ENCODE peak calls at places on chromosomes 12 and 14, in seven cellular contexts. One of them, this sample, is unnamed.

GRCh38 chr12:66036317-66036716 is 94.2 kb downstream of the LLPH start:
- DNase-seq in cardiac fibroblast: peak; percentile 88
- DNase-seq in fibroblast of villous mesenchyme: peak; percentile 67
- DNase-seq in stimulated activated CD4-positive, alpha-beta T cell treated with anti-CD3 and anti-CD28 coated beads, Interleukin-2, amount 100 ng/mL, for 24 hours: no peak
- DNase-seq in brain microvascular endothelial cell: peak; percentile 90
- DNase-seq in foreskin fibroblast: peak; percentile 95
- DNase-seq in stimulated activated CD8-positive, alpha-beta memory T cell treated with anti-CD3 and anti-CD28 coated beads, Interleukin-7, amount 100 ng/mL, for 1 hour: no peak
- DNase-seq in this sample: peak; percentile 97

GRCh38 chr12:113232787-113233585 is 11.7 kb downstream of the TPCN1 start:
- DNase-seq in stimulated activated CD8-positive, alpha-beta memory T cell treated with anti-CD3 and anti-CD28 coated beads, Interleukin-7, amount 100 ng/mL, for 1 hour: peak; percentile 34
- DNase-seq in brain microvascular endothelial cell: no peak
- DNase-seq in stimulated activated CD4-positive, alpha-beta T cell treated with anti-CD3 and anti-CD28 coated beads, Interleukin-2, amount 100 ng/mL, for 24 hours: peak; percentile 59
- DNase-seq in fibroblast of villous mesenchyme: no peak
- DNase-seq in cardiac fibroblast: no peak
- DNase-seq in foreskin fibroblast: no peak
- DNase-seq in this sample: no peak

GRCh38 chr14:70808023-70808401 is 1.3 kb downstream of the MAP3K9 start:
- DNase-seq in stimulated activated CD4-positive, alpha-beta T cell treated with anti-CD3 and anti-CD28 coated beads, Interleukin-2, amount 100 ng/mL, for 24 hours: peak; percentile 60
- DNase-seq in stimulated activated CD8-positive, alpha-beta memory T cell treated with anti-CD3 and anti-CD28 coated beads, Interleukin-7, amount 100 ng/mL, for 1 hour: no peak
- DNase-seq in cardiac fibroblast: no peak
- DNase-seq in brain microvascular endothelial cell: no peak
- DNase-seq in fibroblast of villous mesenchyme: no peak
- DNase-seq in foreskin fibroblast: no peak
- DNase-seq in this sample: no peak

GRCh38 chr12:130557876-130558770 is 158.0 kb downstream of the RIMBP2 start:
- DNase-seq in cardiac fibroblast: no peak
- DNase-seq in stimulated activated CD4-positive, alpha-beta T cell treated with anti-CD3 and anti-CD28 coated beads, Interleukin-2, amount 100 ng/mL, for 24 hours: no peak
- DNase-seq in fibroblast of villous mesenchyme: no peak
- DNase-seq in foreskin fibroblast: no peak
- DNase-seq in brain microvascular endothelial cell: no peak
- DNase-seq in stimulated activated CD8-positive, alpha-beta memory T cell treated with anti-CD3 and anti-CD28 coated beads, Interleukin-7, amount 100 ng/mL, for 1 hour: no peak
- DNase-seq in this sample: no peak

GRCh38 chr12:132373967-132374820 is 44.8 kb upstream of the GALNT9 start:
- DNase-seq in stimulated activated CD8-positive, alpha-beta memory T cell treated with anti-CD3 and anti-CD28 coated beads, Interleukin-7, amount 100 ng/mL, for 1 hour: no peak
- DNase-seq in brain microvascular endothelial cell: no peak
- DNase-seq in foreskin fibroblast: peak; percentile 53
- DNase-seq in cardiac fibroblast: peak; percentile 43
- DNase-seq in fibroblast of villous mesenchyme: peak; percentile 10
- DNase-seq in stimulated activated CD4-positive, alpha-beta T cell treated with anti-CD3 and anti-CD28 coated beads, Interleukin-2, amount 100 ng/mL, for 24 hours: no peak
- DNase-seq in this sample: no peak

GRCh38 chr14:84937449-84937848 is 592.5 kb upstream of the FLRT2 start:
- DNase-seq in stimulated activated CD4-positive, alpha-beta T cell treated with anti-CD3 and anti-CD28 coated beads, Interleukin-2, amount 100 ng/mL, for 24 hours: no peak
- DNase-seq in fibroblast of villous mesenchyme: no peak
- DNase-seq in brain microvascular endothelial cell: no peak
- DNase-seq in foreskin fibroblast: no peak
- DNase-seq in stimulated activated CD8-positive, alpha-beta memory T cell treated with anti-CD3 and anti-CD28 coated beads, Interleukin-7, amount 100 ng/mL, for 1 hour: no peak
- DNase-seq in cardiac fibroblast: no peak
- DNase-seq in this sample: no peak

GRCh38 chr14:37172024-37172869 is at the start of gene SLC25A21:
- DNase-seq in fibroblast of villous mesenchyme: peak; percentile 68
- DNase-seq in stimulated activated CD4-positive, alpha-beta T cell treated with anti-CD3 and anti-CD28 coated beads, Interleukin-2, amount 100 ng/mL, for 24 hours: peak; percentile 7
- DNase-seq in foreskin fibroblast: peak; percentile 92
- DNase-seq in stimulated activated CD8-positive, alpha-beta memory T cell treated with anti-CD3 and anti-CD28 coated beads, Interleukin-7, amount 100 ng/mL, for 1 hour: no peak
- DNase-seq in cardiac fibroblast: peak; percentile 69
- DNase-seq in brain microvascular endothelial cell: peak; percentile 65
- DNase-seq in this sample: peak; percentile 90

GRCh38 chr14:72810201-72810600 is 83.7 kb downstream of the DPF3 start:
- DNase-seq in fibroblast of villous mesenchyme: no peak
- DNase-seq in cardiac fibroblast: no peak
- DNase-seq in stimulated activated CD8-positive, alpha-beta memory T cell treated with anti-CD3 and anti-CD28 coated beads, Interleukin-7, amount 100 ng/mL, for 1 hour: peak; percentile 14
- DNase-seq in foreskin fibroblast: no peak
- DNase-seq in stimulated activated CD4-positive, alpha-beta T cell treated with anti-CD3 and anti-CD28 coated beads, Interleukin-2, amount 100 ng/mL, for 24 hours: peak; percentile 55
- DNase-seq in brain microvascular endothelial cell: no peak
- DNase-seq in this sample: no peak

GRCh38 chr12:8823565-8824300 is 1.3 kb downstream of the A2ML1 start:
- DNase-seq in stimulated activated CD8-positive, alpha-beta memory T cell treated with anti-CD3 and anti-CD28 coated beads, Interleukin-7, amount 100 ng/mL, for 1 hour: no peak
- DNase-seq in cardiac fibroblast: peak; percentile 52
- DNase-seq in stimulated activated CD4-positive, alpha-beta T cell treated with anti-CD3 and anti-CD28 coated beads, Interleukin-2, amount 100 ng/mL, for 24 hours: no peak
- DNase-seq in fibroblast of villous mesenchyme: peak; percentile 33
- DNase-seq in foreskin fibroblast: peak; percentile 16
- DNase-seq in brain microvascular endothelial cell: no peak
- DNase-seq in this sample: peak; percentile 5

GRCh38 chr14:61329478-61330051 is 8.2 kb downstream of the PRKCH start:
- DNase-seq in stimulated activated CD8-positive, alpha-beta memory T cell treated with anti-CD3 and anti-CD28 coated beads, Interleukin-7, amount 100 ng/mL, for 1 hour: no peak
- DNase-seq in brain microvascular endothelial cell: no peak
- DNase-seq in stimulated activated CD4-positive, alpha-beta T cell treated with anti-CD3 and anti-CD28 coated beads, Interleukin-2, amount 100 ng/mL, for 24 hours: no peak
- DNase-seq in cardiac fibroblast: no peak
- DNase-seq in foreskin fibroblast: no peak
- DNase-seq in fibroblast of villous mesenchyme: no peak
- DNase-seq in this sample: no peak

GRCh38 chr12:51994539-51994820 is 12.3 kb upstream of the TAMALIN start:
- DNase-seq in foreskin fibroblast: no peak
- DNase-seq in brain microvascular endothelial cell: no peak
- DNase-seq in cardiac fibroblast: no peak
- DNase-seq in stimulated activated CD8-positive, alpha-beta memory T cell treated with anti-CD3 and anti-CD28 coated beads, Interleukin-7, amount 100 ng/mL, for 1 hour: no peak
- DNase-seq in stimulated activated CD4-positive, alpha-beta T cell treated with anti-CD3 and anti-CD28 coated beads, Interleukin-2, amount 100 ng/mL, for 24 hours: no peak
- DNase-seq in fibroblast of villous mesenchyme: no peak
- DNase-seq in this sample: no peak

GRCh38 chr12:57133916-57134315 is 5.6 kb downstream of the LRP1 start:
- DNase-seq in cardiac fibroblast: no peak
- DNase-seq in brain microvascular endothelial cell: no peak
- DNase-seq in fibroblast of villous mesenchyme: no peak
- DNase-seq in foreskin fibroblast: peak; percentile 28
- DNase-seq in stimulated activated CD8-positive, alpha-beta memory T cell treated with anti-CD3 and anti-CD28 coated beads, Interleukin-7, amount 100 ng/mL, for 1 hour: no peak
- DNase-seq in stimulated activated CD4-positive, alpha-beta T cell treated with anti-CD3 and anti-CD28 coated beads, Interleukin-2, amount 100 ng/mL, for 24 hours: no peak
- DNase-seq in this sample: no peak

GRCh38 chr14:51607677-51608076 is 44.0 kb upstream of the FRMD6 start:
- DNase-seq in foreskin fibroblast: peak; percentile 95
- DNase-seq in stimulated activated CD4-positive, alpha-beta T cell treated with anti-CD3 and anti-CD28 coated beads, Interleukin-2, amount 100 ng/mL, for 24 hours: no peak
- DNase-seq in stimulated activated CD8-positive, alpha-beta memory T cell treated with anti-CD3 and anti-CD28 coated beads, Interleukin-7, amount 100 ng/mL, for 1 hour: no peak
- DNase-seq in fibroblast of villous mesenchyme: peak; percentile 95
- DNase-seq in cardiac fibroblast: peak; percentile 33
- DNase-seq in brain microvascular endothelial cell: peak; percentile 63
- DNase-seq in this sample: no peak

GRCh38 chr12:7289743-7290142 is 14.1 kb upstream of the ACSM4 start:
- DNase-seq in fibroblast of villous mesenchyme: no peak
- DNase-seq in stimulated activated CD4-positive, alpha-beta T cell treated with anti-CD3 and anti-CD28 coated beads, Interleukin-2, amount 100 ng/mL, for 24 hours: no peak
- DNase-seq in brain microvascular endothelial cell: no peak
- DNase-seq in cardiac fibroblast: no peak
- DNase-seq in foreskin fibroblast: peak; percentile 5
- DNase-seq in stimulated activated CD8-positive, alpha-beta memory T cell treated with anti-CD3 and anti-CD28 coated beads, Interleukin-7, amount 100 ng/mL, for 1 hour: no peak
- DNase-seq in this sample: no peak

GRCh38 chr14:21406213-21406612 is 22.4 kb upstream of the SUPT16H start:
- DNase-seq in brain microvascular endothelial cell: no peak
- DNase-seq in fibroblast of villous mesenchyme: no peak
- DNase-seq in stimulated activated CD8-positive, alpha-beta memory T cell treated with anti-CD3 and anti-CD28 coated beads, Interleukin-7, amount 100 ng/mL, for 1 hour: no peak
- DNase-seq in stimulated activated CD4-positive, alpha-beta T cell treated with anti-CD3 and anti-CD28 coated beads, Interleukin-2, amount 100 ng/mL, for 24 hours: no peak
- DNase-seq in foreskin fibroblast: no peak
- DNase-seq in cardiac fibroblast: no peak
- DNase-seq in this sample: no peak

GRCh38 chr12:124993568-124994434 is at the start of gene BRI3BP:
- DNase-seq in brain microvascular endothelial cell: peak; percentile 25
- DNase-seq in cardiac fibroblast: peak; percentile 41
- DNase-seq in fibroblast of villous mesenchyme: peak; percentile 53
- DNase-seq in foreskin fibroblast: peak; percentile 77
- DNase-seq in stimulated activated CD8-positive, alpha-beta memory T cell treated with anti-CD3 and anti-CD28 coated beads, Interleukin-7, amount 100 ng/mL, for 1 hour: peak; percentile 49
- DNase-seq in stimulated activated CD4-positive, alpha-beta T cell treated with anti-CD3 and anti-CD28 coated beads, Interleukin-2, amount 100 ng/mL, for 24 hours: peak; percentile 85
- DNase-seq in this sample: peak; percentile 51

GRCh38 chr14:74218462-74218861 is 20.8 kb upstream of the VSX2 start:
- DNase-seq in brain microvascular endothelial cell: no peak
- DNase-seq in cardiac fibroblast: no peak
- DNase-seq in foreskin fibroblast: no peak
- DNase-seq in stimulated activated CD4-positive, alpha-beta T cell treated with anti-CD3 and anti-CD28 coated beads, Interleukin-2, amount 100 ng/mL, for 24 hours: no peak
- DNase-seq in stimulated activated CD8-positive, alpha-beta memory T cell treated with anti-CD3 and anti-CD28 coated beads, Interleukin-7, amount 100 ng/mL, for 1 hour: no peak
- DNase-seq in fibroblast of villous mesenchyme: no peak
- DNase-seq in this sample: no peak

GRCh38 chr12:24888813-24889212 is 60.1 kb downstream of the BCAT1 start:
- DNase-seq in cardiac fibroblast: no peak
- DNase-seq in brain microvascular endothelial cell: no peak
- DNase-seq in stimulated activated CD8-positive, alpha-beta memory T cell treated with anti-CD3 and anti-CD28 coated beads, Interleukin-7, amount 100 ng/mL, for 1 hour: no peak
- DNase-seq in foreskin fibroblast: no peak
- DNase-seq in fibroblast of villous mesenchyme: no peak
- DNase-seq in stimulated activated CD4-positive, alpha-beta T cell treated with anti-CD3 and anti-CD28 coated beads, Interleukin-2, amount 100 ng/mL, for 24 hours: no peak
- DNase-seq in this sample: no peak

GRCh38 chr12:51820721-51821422 is 27.6 kb downstream of the FIGNL2 start:
- DNase-seq in cardiac fibroblast: peak; percentile 45
- DNase-seq in stimulated activated CD8-positive, alpha-beta memory T cell treated with anti-CD3 and anti-CD28 coated beads, Interleukin-7, amount 100 ng/mL, for 1 hour: peak; percentile 63
- DNase-seq in foreskin fibroblast: peak; percentile 24
- DNase-seq in brain microvascular endothelial cell: no peak
- DNase-seq in stimulated activated CD4-positive, alpha-beta T cell treated with anti-CD3 and anti-CD28 coated beads, Interleukin-2, amount 100 ng/mL, for 24 hours: peak; percentile 85
- DNase-seq in fibroblast of villous mesenchyme: peak; percentile 73
- DNase-seq in this sample: peak; percentile 28

GRCh38 chr12:48016373-48017020 is 12.2 kb upstream of the COL2A1 start:
- DNase-seq in stimulated activated CD4-positive, alpha-beta T cell treated with anti-CD3 and anti-CD28 coated beads, Interleukin-2, amount 100 ng/mL, for 24 hours: no peak
- DNase-seq in foreskin fibroblast: no peak
- DNase-seq in cardiac fibroblast: no peak
- DNase-seq in stimulated activated CD8-positive, alpha-beta memory T cell treated with anti-CD3 and anti-CD28 coated beads, Interleukin-7, amount 100 ng/mL, for 1 hour: no peak
- DNase-seq in fibroblast of villous mesenchyme: no peak
- DNase-seq in brain microvascular endothelial cell: no peak
- DNase-seq in this sample: no peak

GRCh38 chr14:77037886-77038511 is 9.5 kb upstream of the IRF2BPL start:
- DNase-seq in stimulated activated CD4-positive, alpha-beta T cell treated with anti-CD3 and anti-CD28 coated beads, Interleukin-2, amount 100 ng/mL, for 24 hours: peak; percentile 69
- DNase-seq in stimulated activated CD8-positive, alpha-beta memory T cell treated with anti-CD3 and anti-CD28 coated beads, Interleukin-7, amount 100 ng/mL, for 1 hour: no peak
- DNase-seq in foreskin fibroblast: peak; percentile 67
- DNase-seq in brain microvascular endothelial cell: no peak
- DNase-seq in cardiac fibroblast: no peak
- DNase-seq in fibroblast of villous mesenchyme: peak; percentile 64
- DNase-seq in this sample: peak; percentile 46

GRCh38 chr14:55752580-55753365 is 172.8 kb downstream of the KTN1 start:
- DNase-seq in foreskin fibroblast: peak; percentile 84
- DNase-seq in stimulated activated CD8-positive, alpha-beta memory T cell treated with anti-CD3 and anti-CD28 coated beads, Interleukin-7, amount 100 ng/mL, for 1 hour: no peak
- DNase-seq in fibroblast of villous mesenchyme: peak; percentile 66
- DNase-seq in cardiac fibroblast: peak; percentile 82
- DNase-seq in brain microvascular endothelial cell: peak; percentile 47
- DNase-seq in stimulated activated CD4-positive, alpha-beta T cell treated with anti-CD3 and anti-CD28 coated beads, Interleukin-2, amount 100 ng/mL, for 24 hours: no peak
- DNase-seq in this sample: peak; percentile 60